ENCODE peak calls at places on chromosomes 2 and 18, in ten cellular contexts. O, V, F, H, M, K, G, J, T and I are unnamed samples.

GRCh38 chr2:179331066-179331465 is 66.4 kb upstream of the SESTD1 start:
- DNase-seq in O (no peak), V (no peak), F (no peak), H (no peak), M (no peak), K (no peak), G (no peak), J (no peak), T (no peak), I (no peak)

GRCh38 chr2:209629622-209630021 is 142.0 kb upstream of the UNC80 start:
- DNase-seq in O (no peak), V (no peak), F (peak; percentile 5), H (no peak), M (no peak), K (no peak), G (no peak), J (no peak), T (no peak), I (no peak)

GRCh38 chr2:85445316-85446295 is 27.1 kb downstream of the SH2D6 start:
- DNase-seq in O (no peak), V (no peak), F (peak; percentile 84), H (peak; percentile 74), M (peak; percentile 67), K (no peak), G (no peak), J (no peak), T (peak; percentile 71), I (no peak)

GRCh38 chr2:4140284-4140962 is 437.0 kb downstream of the DCDC2C start:
- DNase-seq in O (no peak), V (no peak), F (no peak), H (peak; percentile 27), M (no peak), K (no peak), G (no peak), J (no peak), T (no peak), I (no peak)

GRCh38 chr18:3094355-3094684 is 81.4 kb upstream of the LPIN2 start:
- DNase-seq in O (no peak), V (no peak), F (no peak), H (no peak), M (no peak), K (no peak), G (no peak), J (no peak), T (no peak), I (no peak)

GRCh38 chr2:1577846-1578245 is 164.6 kb downstream of the TPO start:
- DNase-seq in O (no peak), V (no peak), F (no peak), H (no peak), M (no peak), K (no peak), G (no peak), J (no peak), T (no peak), I (no peak)

GRCh38 chr2:238869293-238870124 is 21.6 kb downstream of the TWIST2 start:
- DNase-seq in O (no peak), V (no peak), F (peak; percentile 45), H (no peak), M (peak; percentile 76), K (no peak), G (no peak), J (no peak), T (peak; percentile 13), I (peak; percentile 18)

GRCh38 chr2:168278424-168278888 is 31.1 kb upstream of the STK39 start:
- DNase-seq in O (no peak), V (peak; percentile 80), F (peak; percentile 31), H (no peak), M (no peak), K (no peak), G (no peak), J (peak; percentile 54), T (no peak), I (no peak)

GRCh38 chr2:225112362-225113111 is 70.3 kb upstream of the DOCK10 start:
- DNase-seq in O (no peak), V (peak; percentile 9), F (no peak), H (no peak), M (no peak), K (no peak), G (peak; percentile 6), J (no peak), T (no peak), I (no peak)

GRCh38 chr2:54964271-54964670 is 86.0 kb downstream of the RTN4 start:
- DNase-seq in O (no peak), V (no peak), F (peak; percentile 60), H (no peak), M (no peak), K (no peak), G (no peak), J (no peak), T (no peak), I (no peak)

GRCh38 chr18:39938678-39939077 is 2016.4 kb upstream of the PIK3C3 start:
- DNase-seq in O (no peak), V (no peak), F (no peak), H (no peak), M (no peak), K (no peak), G (no peak), J (no peak), T (no peak), I (no peak)

GRCh38 chr2:230952226-230952956 is 27.3 kb upstream of the GPR55 start:
- DNase-seq in O (no peak), V (no peak), F (no peak), H (no peak), M (no peak), K (no peak), G (no peak), J (no peak), T (no peak), I (no peak)
- TF ChIP-seq POLR2A in O (no peak), V (no peak), F (no peak), H (no peak), M (no peak), K (no peak), G (no peak), J (no peak), T (no peak), I (no peak)

GRCh38 chr2:23663730-23664005 is 263.3 kb downstream of the ATAD2B start:
- DNase-seq in O (no peak), V (no peak), F (no peak), H (no peak), M (no peak), K (no peak), G (no peak), J (no peak), T (no peak), I (no peak)

GRCh38 chr2:23662466-23662865 is 264.5 kb downstream of the ATAD2B start:
- DNase-seq in O (no peak), V (no peak), F (no peak), H (no peak), M (no peak), K (no peak), G (no peak), J (no peak), T (no peak), I (no peak)

GRCh38 chr2:23664069-23664788 is 262.7 kb downstream of the ATAD2B start:
- DNase-seq in O (no peak), V (no peak), F (no peak), H (no peak), M (no peak), K (no peak), G (no peak), J (no peak), T (no peak), I (no peak)

GRCh38 chr2:23661276-23662050 is 265.5 kb downstream of the ATAD2B start:
- DNase-seq in O (no peak), V (no peak), F (no peak), H (no peak), M (no peak), K (no peak), G (no peak), J (no peak), T (no peak), I (no peak)

DNA sequence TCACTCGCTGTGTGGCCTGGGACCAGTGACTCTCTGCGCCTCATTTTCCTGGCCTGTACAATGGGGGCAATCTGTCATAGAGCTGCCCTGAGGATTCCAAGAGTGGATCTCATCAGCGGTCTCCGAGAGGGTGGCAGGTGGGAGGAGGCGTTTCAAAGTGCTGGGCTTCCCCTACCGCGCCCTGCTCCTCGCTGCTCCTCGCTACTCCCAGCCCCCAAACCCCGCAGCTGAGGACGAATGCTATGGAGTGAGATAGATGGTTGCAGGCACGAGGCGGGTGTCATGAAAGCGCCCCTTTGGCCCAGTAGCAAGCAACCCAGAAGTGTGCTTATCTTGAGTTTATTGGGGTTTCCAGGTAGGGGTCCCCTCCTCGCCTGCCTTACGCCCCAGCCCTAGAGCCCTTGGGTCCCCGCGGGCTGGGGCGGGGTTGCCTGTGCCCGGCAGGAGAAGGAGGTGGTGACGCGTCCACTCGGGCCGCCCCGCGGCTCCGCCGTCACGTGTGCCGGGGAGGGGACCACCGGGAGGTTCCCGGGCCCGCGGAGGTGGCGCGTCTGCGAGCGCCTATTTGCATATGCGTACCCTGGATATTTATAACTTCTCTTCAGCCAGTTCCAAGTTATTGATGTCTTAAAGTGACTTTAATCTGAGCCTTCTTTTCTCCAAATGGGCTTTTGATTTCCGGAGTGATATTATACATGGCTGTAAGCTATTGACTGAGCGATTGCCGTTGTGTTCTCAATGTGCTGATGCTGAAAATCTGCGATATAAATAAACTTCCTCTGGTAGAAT is 263.8 kb downstream of the ATAD2B start:
- DNase-seq in O (no peak), V (peak; percentile 16), F (no peak), H (no peak), M (no peak), K (no peak), G (no peak), J (no peak), T (peak; percentile 65), I (no peak)
- TF ChIP-seq POLR2A in O (no peak), V (no peak), F (no peak), H (no peak), M (no peak), K (no peak), G (no peak), J (no peak), T (no peak), I (no peak)

GRCh38 chr2:46942143-46942526 is 26.5 kb upstream of the MCFD2 start:
- DNase-seq in O (no peak), V (peak; percentile 75), F (no peak), H (peak; percentile 66), M (no peak), K (peak; percentile 21), G (peak; percentile 72), J (peak; percentile 50), T (no peak), I (peak; percentile 93)
- TF ChIP-seq POLR2A in O (no peak), V (peak; percentile 1), F (no peak), H (no peak), M (no peak), K (no peak), G (no peak), J (no peak), T (no peak), I (no peak)

DNA sequence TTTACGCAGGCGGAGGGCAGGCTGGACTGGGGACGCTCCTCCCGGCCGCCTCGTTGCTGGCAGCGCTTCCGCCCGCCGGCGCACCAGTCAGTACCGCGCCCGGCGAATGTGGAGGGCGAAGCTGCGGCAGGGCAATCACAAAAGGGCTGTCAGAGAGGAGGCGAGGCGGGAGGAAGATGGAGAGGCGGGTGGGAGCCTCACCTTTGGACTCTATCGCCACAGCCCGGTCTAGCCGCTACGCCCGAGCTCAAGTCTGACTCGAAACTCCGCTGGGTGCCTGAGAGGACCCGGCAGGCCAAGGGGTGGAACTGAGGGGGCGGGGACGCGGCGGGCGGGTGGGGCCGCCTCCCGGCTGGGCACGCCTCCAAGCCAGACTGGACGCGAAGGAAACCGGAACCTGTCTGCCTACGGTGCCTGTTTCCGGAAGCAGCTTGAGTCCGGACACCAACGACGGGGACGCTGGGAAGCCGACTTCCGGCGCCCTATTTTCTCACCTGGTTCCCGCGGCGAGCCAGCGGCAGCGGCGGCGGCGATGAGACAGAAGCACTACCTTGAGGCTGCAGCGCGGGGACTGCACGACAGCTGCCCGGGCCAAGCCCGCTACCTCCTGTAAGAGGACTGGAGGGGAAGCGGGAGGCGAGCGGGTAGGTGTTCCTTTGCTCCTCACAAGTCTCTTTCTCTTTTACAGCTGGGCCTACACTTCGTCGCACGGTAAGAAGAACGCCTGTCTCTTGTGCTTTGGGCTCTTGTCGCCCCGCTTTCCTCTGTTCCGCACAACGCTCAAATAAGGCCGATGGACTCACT is at the start of gene RMP24:
- DNase-seq in O (peak; percentile 88), V (peak; percentile 96), F (peak; percentile 96), H (peak; percentile 94), M (peak; percentile 95), K (peak; percentile 87), G (peak; percentile 96), J (peak; percentile 97), T (peak; percentile 97), I (peak; percentile 98)
- TF ChIP-seq POLR2A in O (peak; percentile 70), V (peak; percentile 74), F (peak; percentile 82), H (peak; percentile 76), M (peak; percentile 85), K (no peak), G (peak; percentile 59), J (no peak), T (peak; percentile 24), I (no peak)